ENCODE peak calls at places on chromosome 10, in nine cellular contexts. A, X, H, O, C, B, V, Q and F are unnamed samples.

GRCh38 chr10:69866688-69867461 is 65.2 kb downstream of the COL13A1 start:
- DNase-seq in A (peak), X (no peak), H (no peak), O (peak), C (peak), B (peak), V (no peak), Q (peak), F (no peak)

GRCh38 chr10:133461841-133462240 is 8.1 kb downstream of the SCART1 start:
- DNase-seq in A (no peak), X (no peak), H (no peak), O (no peak), C (no peak), B (no peak), V (no peak), Q (no peak), F (no peak)

GRCh38 chr10:96764345-96764744 is 44.0 kb upstream of the PIK3AP1 start:
- DNase-seq in A (no peak), X (no peak), H (no peak), O (no peak), C (no peak), B (no peak), V (no peak), Q (no peak), F (no peak)

GRCh38 chr10:130453721-130454542 is 317.7 kb downstream of the GLRX3 start:
- DNase-seq in A (peak), X (no peak), H (no peak), O (no peak), C (no peak), B (no peak), V (no peak), Q (no peak), F (no peak)

GRCh38 chr10:73456187-73456890 is 23.0 kb upstream of the MSS51 start:
- DNase-seq in A (no peak), X (no peak), H (no peak), O (no peak), C (no peak), B (no peak), V (no peak), Q (no peak), F (no peak)

GRCh38 chr10:61882621-61883375 is 18.7 kb upstream of the ARID5B start:
- DNase-seq in A (no peak), X (no peak), H (no peak), O (no peak), C (no peak), B (no peak), V (peak), Q (peak), F (no peak)

GRCh38 chr10:87656431-87657072 is 3.1 kb upstream of the PAPSS2 start:
- DNase-seq in A (no peak), X (no peak), H (no peak), O (no peak), C (peak), B (no peak), V (peak), Q (no peak), F (no peak)

GRCh38 chr10:69769395-69769989 is 32.2 kb upstream of the COL13A1 start:
- DNase-seq in A (peak), X (no peak), H (no peak), O (no peak), C (peak), B (no peak), V (peak), Q (peak), F (no peak)

GRCh38 chr10:54234832-54235231 is 566.2 kb downstream of the PCDH15 start:
- DNase-seq in A (no peak), X (no peak), H (no peak), O (no peak), C (no peak), B (no peak), V (no peak), Q (no peak), F (no peak)

GRCh38 chr10:117472872-117473271 is 69.7 kb upstream of the EMX2 start:
- DNase-seq in A (no peak), X (no peak), H (no peak), O (no peak), C (no peak), B (no peak), V (no peak), Q (no peak), F (no peak)

GRCh38 chr10:75293456-75293840 is 57.7 kb upstream of the COMTD1 start:
- DNase-seq in A (no peak), X (no peak), H (no peak), O (no peak), C (peak), B (no peak), V (no peak), Q (no peak), F (no peak)

GRCh38 chr10:91520657-91521056 is 110.5 kb downstream of the HECTD2 start:
- DNase-seq in A (no peak), X (no peak), H (no peak), O (peak), C (no peak), B (no peak), V (no peak), Q (no peak), F (no peak)

GRCh38 chr10:86065711-86066251 is 300.8 kb downstream of the GRID1 start:
- DNase-seq in A (no peak), X (peak), H (no peak), O (no peak), C (no peak), B (no peak), V (no peak), Q (no peak), F (no peak)

GRCh38 chr10:117532451-117533107 is 10.0 kb upstream of the EMX2 start:
- DNase-seq in A (peak), X (no peak), H (no peak), O (no peak), C (no peak), B (no peak), V (no peak), Q (no peak), F (no peak)

GRCh38 chr10:3126741-3127342 is 45.7 kb downstream of the PITRM1 start:
- DNase-seq in A (no peak), X (no peak), H (no peak), O (no peak), C (no peak), B (peak), V (no peak), Q (no peak), F (no peak)

GRCh38 chr10:130714700-130715467 is 578.7 kb downstream of the GLRX3 start:
- DNase-seq in A (no peak), X (peak), H (no peak), O (no peak), C (no peak), B (no peak), V (no peak), Q (no peak), F (no peak)

GRCh38 chr10:76700241-76700640 is 937.4 kb downstream of the KCNMA1 start:
- DNase-seq in A (no peak), X (no peak), H (no peak), O (no peak), C (no peak), B (no peak), V (no peak), Q (no peak), F (no peak)

GRCh38 chr10:33723181-33723580 is 388.7 kb upstream of the NRP1 start:
- DNase-seq in A (no peak), X (no peak), H (no peak), O (no peak), C (no peak), B (no peak), V (no peak), Q (no peak), F (no peak)

GRCh38 chr10:33719005-33719703 is 384.7 kb upstream of the NRP1 start:
- DNase-seq in A (no peak), X (no peak), H (no peak), O (no peak), C (no peak), B (no peak), V (no peak), Q (no peak), F (no peak)

GRCh38 chr10:33722067-33722466 is 387.6 kb upstream of the NRP1 start:
- DNase-seq in A (no peak), X (no peak), H (no peak), O (no peak), C (peak), B (no peak), V (no peak), Q (no peak), F (no peak)

GRCh38 chr10:33720161-33720560 is 385.7 kb upstream of the NRP1 start:
- DNase-seq in A (no peak), X (no peak), H (no peak), O (no peak), C (no peak), B (no peak), V (no peak), Q (no peak), F (no peak)

GRCh38 chr10:33721509-33721908 is 387.0 kb upstream of the NRP1 start:
- DNase-seq in A (no peak), X (no peak), H (no peak), O (no peak), C (no peak), B (no peak), V (no peak), Q (no peak), F (no peak)
- H3K27ac ChIP-seq in A (no peak), X (no peak), H (no peak), O (no peak), C (no peak), B (no peak), V (no peak), Q (peak), F (no peak)

GRCh38 chr10:82811621-82812020 is 936.6 kb downstream of the NRG3 start:
- DNase-seq in A (peak), X (no peak), H (no peak), O (no peak), C (no peak), B (no peak), V (no peak), Q (peak), F (no peak)
- TF ChIP-seq CTCF in A (peak), X (peak), H (no peak), O (no peak), C (no peak), B (no peak), V (no peak), Q (peak), F (no peak)

DNA sequence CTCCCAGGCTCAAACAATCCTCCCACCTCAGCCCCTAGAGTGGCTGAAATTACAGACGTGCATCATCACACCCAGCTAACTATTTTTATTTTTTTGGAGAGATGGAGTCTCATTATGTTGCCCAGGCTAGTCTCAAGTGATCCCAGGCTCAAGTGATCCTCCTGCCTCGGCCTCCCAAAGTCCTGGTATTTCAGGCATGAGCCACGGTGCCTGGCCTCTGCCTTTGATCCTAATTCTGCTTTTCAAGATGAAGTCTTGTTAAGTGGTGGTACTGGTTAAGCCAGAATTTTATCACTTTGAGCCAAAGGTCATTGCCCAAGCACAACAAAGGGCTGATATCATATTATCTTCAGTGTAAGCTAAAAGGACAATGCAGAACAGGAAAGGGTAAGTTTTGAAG is 64.2 kb downstream of the MYOF start:
- DNase-seq in A (no peak), X (no peak), H (no peak), O (no peak), C (no peak), B (no peak), V (no peak), Q (no peak), F (no peak)
- H3K27ac ChIP-seq in A (no peak), X (no peak), H (no peak), O (no peak), C (no peak), B (no peak), V (peak), Q (no peak), F (no peak)

DNA sequence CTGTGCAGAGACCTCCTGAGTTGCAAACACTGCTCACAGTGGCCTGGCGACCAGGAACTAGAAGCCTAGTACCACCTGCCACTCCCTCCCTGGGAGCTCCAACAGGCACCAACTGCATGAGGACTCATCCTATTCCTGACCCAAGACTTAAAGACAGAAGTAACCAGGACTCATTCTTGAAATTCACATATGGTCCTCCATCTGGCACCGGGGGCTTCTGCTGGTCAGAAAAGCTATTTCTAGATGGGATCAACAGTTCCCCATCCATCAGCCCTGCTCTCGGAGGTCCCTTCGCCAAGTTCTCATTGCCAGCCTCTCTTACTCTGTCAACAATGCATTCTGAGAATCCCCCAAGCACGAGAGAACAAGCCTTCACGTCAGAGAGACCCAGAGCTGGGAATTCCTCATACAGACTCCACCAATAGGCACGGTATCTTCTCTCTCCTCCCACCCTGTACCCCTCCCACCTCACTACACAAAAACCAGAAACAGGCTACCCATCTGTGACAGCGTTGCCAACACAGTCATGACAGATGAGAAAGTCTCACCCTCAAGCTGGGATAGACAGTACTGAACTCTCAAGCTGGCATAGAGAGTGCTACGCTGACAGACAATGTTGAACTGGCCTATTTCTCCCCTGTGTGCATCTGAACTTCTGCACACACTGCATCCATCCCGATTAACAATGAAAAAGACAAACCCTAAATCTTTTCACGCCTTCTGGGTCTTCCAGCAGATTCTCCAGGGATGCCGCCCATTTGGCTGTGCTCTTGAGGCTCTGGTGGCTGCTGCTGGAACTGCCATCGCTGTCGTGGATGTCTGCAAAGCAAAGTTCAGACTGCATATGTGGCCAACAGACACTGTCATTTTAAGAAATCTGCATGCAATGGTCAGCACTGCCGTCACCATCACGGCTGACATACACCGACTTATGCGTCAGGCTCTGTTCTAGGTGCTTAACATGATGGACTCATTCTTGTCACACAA is 15.6 kb downstream of the RGS10 start:
- DNase-seq in A (no peak), X (no peak), H (no peak), O (no peak), C (no peak), B (no peak), V (no peak), Q (no peak), F (no peak)
- TF ChIP-seq CTCF in A (peak), X (no peak), H (no peak), O (no peak), C (no peak), B (peak), V (no peak), Q (peak), F (no peak)

GRCh38 chr10:13328588-13328987 is 19.5 kb downstream of the SEPHS1 start:
- DNase-seq in A (no peak), X (no peak), H (no peak), O (no peak), C (no peak), B (no peak), V (no peak), Q (no peak), F (no peak)
- H3K27ac ChIP-seq in A (no peak), X (no peak), H (no peak), O (no peak), C (no peak), B (no peak), V (no peak), Q (no peak), F (no peak)

DNA sequence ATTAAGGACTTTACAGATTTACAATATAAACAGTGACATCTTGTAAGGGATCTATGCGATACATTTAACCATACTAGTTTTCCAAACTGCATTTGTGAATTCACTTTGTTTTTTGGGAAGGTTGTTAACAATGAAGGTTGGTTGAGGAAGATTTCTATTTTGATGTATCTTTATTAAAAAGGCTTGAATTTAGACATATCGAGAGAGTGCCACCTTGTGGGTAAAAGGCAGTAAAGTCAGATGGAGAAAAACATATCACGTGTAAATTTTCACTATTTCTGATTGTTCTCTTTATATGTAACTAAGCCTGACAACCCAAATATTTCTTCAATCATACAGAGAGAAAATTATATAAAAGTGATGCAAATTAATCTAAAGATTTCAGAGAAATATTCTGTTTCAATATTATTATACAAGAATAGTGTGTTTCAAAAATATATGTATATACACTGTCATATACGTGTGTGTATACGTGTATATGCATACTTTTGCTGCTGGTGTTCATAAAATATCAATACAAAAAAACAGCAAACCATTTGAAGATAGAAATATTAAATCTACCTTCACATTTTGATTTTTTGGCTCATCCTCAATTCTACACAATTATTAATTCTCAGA is 988.6 kb downstream of the SORCS1 start:
- DNase-seq in A (no peak), X (no peak), H (no peak), O (no peak), C (peak), B (no peak), V (peak), Q (no peak), F (no peak)
- TF ChIP-seq CTCF in A (peak), X (peak), H (no peak), O (no peak), C (no peak), B (peak), V (peak), Q (peak), F (no peak)

GRCh38 chr10:110774069-110775021 is 97.4 kb upstream of the PDCD4 start:
- DNase-seq in A (no peak), X (no peak), H (no peak), O (no peak), C (peak), B (no peak), V (peak), Q (peak), F (no peak)
- H3K27ac ChIP-seq in A (no peak), X (no peak), H (no peak), O (peak), C (no peak), B (no peak), V (peak), Q (peak), F (no peak)

GRCh38 chr10:78438094-78438906 is 404.6 kb downstream of the RPS24 start:
- DNase-seq in A (no peak), X (no peak), H (no peak), O (no peak), C (no peak), B (no peak), V (no peak), Q (no peak), F (no peak)
- TF ChIP-seq CTCF in A (peak), X (no peak), H (no peak), O (no peak), C (no peak), B (peak), V (no peak), Q (peak), F (no peak)

GRCh38 chr10:43190775-43191174 is 52.5 kb downstream of the CSGALNACT2 start:
- DNase-seq in A (no peak), X (no peak), H (no peak), O (no peak), C (no peak), B (no peak), V (no peak), Q (peak), F (no peak)

GRCh38 chr10:43187213-43187612 is 49.0 kb downstream of the CSGALNACT2 start:
- DNase-seq in A (no peak), X (no peak), H (no peak), O (no peak), C (no peak), B (no peak), V (no peak), Q (no peak), F (no peak)

GRCh38 chr10:43188702-43189101 is 50.5 kb downstream of the CSGALNACT2 start:
- DNase-seq in A (no peak), X (no peak), H (no peak), O (no peak), C (peak), B (no peak), V (no peak), Q (no peak), F (no peak)

DNA sequence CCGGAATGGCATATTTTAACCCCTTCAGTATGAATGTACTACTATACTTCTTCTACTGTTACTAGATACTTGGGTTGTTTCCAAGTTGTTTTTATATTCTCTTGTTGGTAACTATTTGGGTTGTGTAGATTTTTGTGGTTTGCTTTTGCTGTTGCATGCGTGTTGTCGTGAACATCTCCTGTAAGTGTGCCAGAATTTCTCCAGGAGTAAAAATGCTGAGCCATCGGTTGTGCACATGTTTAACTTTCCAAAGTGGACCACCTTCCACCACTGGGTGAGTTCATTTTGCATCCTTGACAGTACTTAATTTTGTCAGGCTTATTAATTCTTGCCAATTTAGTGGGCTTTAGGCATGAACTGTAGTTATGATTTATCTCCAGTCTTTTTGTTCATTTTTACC is 47.9 kb downstream of the CSGALNACT2 start:
- DNase-seq in A (no peak), X (no peak), H (no peak), O (no peak), C (peak), B (no peak), V (no peak), Q (no peak), F (no peak)
- H3K27ac ChIP-seq in A (no peak), X (no peak), H (no peak), O (no peak), C (no peak), B (no peak), V (no peak), Q (no peak), F (no peak)